ENCODE peak calls at places on chromosome 2, in nine cellular contexts. One of them, this sample, is unnamed.

GRCh38 chr2:74290466-74291216 is 52.6 kb downstream of the SLC4A5 start:
- DNase-seq in neural progenitor cell: no peak
- DNase-seq in GM23248: no peak
- DNase-seq in IMR-90: no peak
- DNase-seq in hepatocyte: no peak
- DNase-seq in HepG2: no peak
- DNase-seq in HCT116: no peak
- DNase-seq in OCI-LY7: peak; percentile 87
- DNase-seq in H9: no peak
- DNase-seq in this sample: peak; percentile 81

GRCh38 chr2:17877811-17878221 is 651 bp upstream of the KCNS3 start:
- DNase-seq in neural progenitor cell: peak; percentile 60
- DNase-seq in GM23248: peak; percentile 45
- DNase-seq in IMR-90: no peak
- DNase-seq in hepatocyte: peak; percentile 32
- DNase-seq in HepG2: no peak
- DNase-seq in HCT116: no peak
- DNase-seq in OCI-LY7: peak; percentile 27
- DNase-seq in H9: peak; percentile 44
- DNase-seq in this sample: peak; percentile 81

GRCh38 chr2:134466141-134466540 is 212.3 kb downstream of the MGAT5 start:
- DNase-seq in neural progenitor cell: peak; percentile 40
- DNase-seq in GM23248: peak; percentile 6
- DNase-seq in IMR-90: no peak
- DNase-seq in hepatocyte: peak; percentile 57
- DNase-seq in HepG2: peak; percentile 66
- DNase-seq in HCT116: peak; percentile 54
- DNase-seq in OCI-LY7: peak; percentile 65
- DNase-seq in H9: peak; percentile 61
- DNase-seq in this sample: peak; percentile 70

GRCh38 chr2:170821631-170822291 is 5.1 kb downstream of the GAD1 start:
- DNase-seq in neural progenitor cell: no peak
- DNase-seq in GM23248: no peak
- DNase-seq in IMR-90: no peak
- DNase-seq in hepatocyte: no peak
- DNase-seq in HepG2: no peak
- DNase-seq in HCT116: no peak
- DNase-seq in OCI-LY7: no peak
- DNase-seq in H9: no peak
- DNase-seq in this sample: no peak

GRCh38 chr2:95077521-95077807 is 44.1 kb downstream of the MRPS5 start:
- DNase-seq in neural progenitor cell: peak; percentile 15
- DNase-seq in GM23248: no peak
- DNase-seq in IMR-90: no peak
- DNase-seq in hepatocyte: peak; percentile 2
- DNase-seq in HepG2: no peak
- DNase-seq in HCT116: no peak
- DNase-seq in OCI-LY7: peak; percentile 9
- DNase-seq in H9: no peak
- DNase-seq in this sample: no peak

GRCh38 chr2:241738040-241738686 is 3.7 kb downstream of the D2HGDH start:
- DNase-seq in neural progenitor cell: no peak
- DNase-seq in GM23248: no peak
- DNase-seq in IMR-90: no peak
- DNase-seq in hepatocyte: no peak
- DNase-seq in HepG2: no peak
- DNase-seq in HCT116: no peak
- DNase-seq in OCI-LY7: no peak
- DNase-seq in H9: no peak
- DNase-seq in this sample: no peak

GRCh38 chr2:40173276-40173675 is 278.6 kb downstream of the SLC8A1 start:
- DNase-seq in neural progenitor cell: no peak
- DNase-seq in GM23248: peak; percentile 40
- DNase-seq in IMR-90: peak; percentile 18
- DNase-seq in hepatocyte: no peak
- DNase-seq in HepG2: no peak
- DNase-seq in HCT116: no peak
- DNase-seq in OCI-LY7: no peak
- DNase-seq in H9: no peak
- DNase-seq in this sample: no peak

GRCh38 chr2:34570266-34570872 is 971.3 kb upstream of the FAM98A start:
- DNase-seq in neural progenitor cell: peak; percentile 40
- DNase-seq in GM23248: peak; percentile 3
- DNase-seq in IMR-90: no peak
- DNase-seq in hepatocyte: peak; percentile 70
- DNase-seq in HepG2: peak; percentile 53
- DNase-seq in HCT116: no peak
- DNase-seq in OCI-LY7: peak; percentile 5
- DNase-seq in H9: peak; percentile 63
- DNase-seq in this sample: peak; percentile 62

GRCh38 chr2:38535404-38535744 is 67.4 kb downstream of the HNRNPLL start:
- DNase-seq in neural progenitor cell: no peak
- DNase-seq in GM23248: no peak
- DNase-seq in IMR-90: no peak
- DNase-seq in hepatocyte: no peak
- DNase-seq in HepG2: no peak
- DNase-seq in HCT116: no peak
- DNase-seq in OCI-LY7: no peak
- DNase-seq in H9: no peak
- DNase-seq in this sample: no peak

GRCh38 chr2:128710770-128711169 is 392.1 kb upstream of the HS6ST1 start:
- DNase-seq in neural progenitor cell: no peak
- DNase-seq in GM23248: no peak
- DNase-seq in IMR-90: no peak
- DNase-seq in hepatocyte: no peak
- DNase-seq in HepG2: no peak
- DNase-seq in HCT116: no peak
- DNase-seq in OCI-LY7: no peak
- DNase-seq in H9: no peak
- DNase-seq in this sample: peak; percentile 49

GRCh38 chr2:180583441-180584140 is 396.8 kb upstream of the UBE2E3 start:
- DNase-seq in neural progenitor cell: no peak
- DNase-seq in GM23248: no peak
- DNase-seq in IMR-90: no peak
- DNase-seq in hepatocyte: no peak
- DNase-seq in HepG2: no peak
- DNase-seq in HCT116: no peak
- DNase-seq in OCI-LY7: no peak
- DNase-seq in H9: no peak
- DNase-seq in this sample: peak; percentile 28

GRCh38 chr2:153870308-153870707 is 1.4 kb upstream of the GALNT13 start:
- DNase-seq in neural progenitor cell: peak; percentile 34
- DNase-seq in GM23248: peak; percentile 7
- DNase-seq in IMR-90: no peak
- DNase-seq in hepatocyte: peak; percentile 23
- DNase-seq in HepG2: peak; percentile 45
- DNase-seq in HCT116: no peak
- DNase-seq in OCI-LY7: no peak
- DNase-seq in H9: no peak
- DNase-seq in this sample: no peak

GRCh38 chr2:47497843-47498460 is 95.0 kb downstream of the MSH2 start:
- DNase-seq in neural progenitor cell: no peak
- DNase-seq in GM23248: no peak
- DNase-seq in IMR-90: no peak
- DNase-seq in hepatocyte: no peak
- DNase-seq in HepG2: no peak
- DNase-seq in HCT116: no peak
- DNase-seq in OCI-LY7: no peak
- DNase-seq in H9: no peak
- DNase-seq in this sample: no peak
- H3K9me3 ChIP-seq in neural progenitor cell: no peaks in the 10 kb centered on the region
- H3K9me3 ChIP-seq in GM23248: no peaks in the 10 kb centered on the region
- H3K9me3 ChIP-seq in IMR-90: peaks cover 11% of the 10 kb centered on the region
- H3K9me3 ChIP-seq in hepatocyte: no peaks in the 10 kb centered on the region
- H3K9me3 ChIP-seq in HepG2: peaks cover 17% of the 10 kb centered on the region
- H3K9me3 ChIP-seq in HCT116: peaks cover 15% of the 10 kb centered on the region
- H3K9me3 ChIP-seq in OCI-LY7: peaks cover 41% of the 10 kb centered on the region
- H3K9me3 ChIP-seq in H9: peaks cover 18% of the 10 kb centered on the region
- H3K9me3 ChIP-seq in this sample: peaks cover 9% of the 10 kb centered on the region

DNA sequence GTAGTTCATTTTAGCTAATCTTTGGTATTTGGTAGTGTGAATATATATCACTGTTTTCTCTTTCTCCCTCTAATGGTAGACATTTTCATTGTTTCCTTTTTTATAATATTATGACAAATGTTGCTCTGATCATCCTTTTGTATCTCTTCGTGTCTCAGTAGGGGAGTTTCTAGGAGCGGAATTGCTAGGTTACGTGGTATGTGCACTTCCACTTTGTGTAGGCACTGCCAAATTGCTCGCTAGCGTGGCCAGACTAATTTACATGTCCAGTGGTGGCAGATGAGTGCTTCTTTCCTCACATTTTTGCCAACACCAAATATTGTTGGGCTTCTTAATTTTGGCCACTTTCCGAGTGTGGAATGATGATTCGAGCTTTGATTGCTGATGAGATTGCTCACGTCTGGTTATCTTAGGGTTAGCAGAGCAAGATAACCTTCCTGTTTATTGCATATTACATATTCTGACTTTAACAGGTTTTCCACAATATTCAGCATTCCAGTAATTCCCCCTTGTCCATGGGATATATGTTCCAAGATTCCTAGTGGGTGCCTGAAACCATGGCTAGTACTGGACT is 30.4 kb upstream of the GREB1 start:
- DNase-seq in neural progenitor cell: no peak
- DNase-seq in GM23248: no peak
- DNase-seq in IMR-90: no peak
- DNase-seq in hepatocyte: no peak
- DNase-seq in HepG2: no peak
- DNase-seq in HCT116: no peak
- DNase-seq in OCI-LY7: no peak
- DNase-seq in H9: no peak
- DNase-seq in this sample: no peak
- H3K4me1 ChIP-seq in neural progenitor cell: peaks cover 18% of the 10 kb centered on the region
- H3K4me1 ChIP-seq in GM23248: no peaks in the 10 kb centered on the region
- H3K4me1 ChIP-seq in IMR-90: peaks cover 2% of the 10 kb centered on the region
- H3K4me1 ChIP-seq in hepatocyte: peaks cover 30% of the 10 kb centered on the region
- H3K4me1 ChIP-seq in HepG2: peaks cover 99% of the 10 kb centered on the region
- H3K4me1 ChIP-seq in HCT116: peaks cover 15% of the 10 kb centered on the region
- H3K4me1 ChIP-seq in OCI-LY7: no peaks in the 10 kb centered on the region
- H3K4me1 ChIP-seq in H9: peaks cover 2% of the 10 kb centered on the region
- H3K4me1 ChIP-seq in this sample: peaks cover 4% of the 10 kb centered on the region

GRCh38 chr2:176124358-176125214 is 2.1 kb downstream of the HOXD9 start:
- DNase-seq in neural progenitor cell: no peak
- DNase-seq in GM23248: no peak
- DNase-seq in IMR-90: no peak
- DNase-seq in hepatocyte: no peak
- DNase-seq in HepG2: no peak
- DNase-seq in HCT116: no peak
- DNase-seq in OCI-LY7: no peak
- DNase-seq in H9: peak; percentile 21
- DNase-seq in this sample: no peak

GRCh38 chr2:176123483-176123843 is 944 bp downstream of the HOXD9 start:
- DNase-seq in neural progenitor cell: no peak
- DNase-seq in GM23248: no peak
- DNase-seq in IMR-90: no peak
- DNase-seq in hepatocyte: no peak
- DNase-seq in HepG2: no peak
- DNase-seq in HCT116: no peak
- DNase-seq in OCI-LY7: no peak
- DNase-seq in H9: no peak
- DNase-seq in this sample: no peak

GRCh38 chr2:176126929-176127768 is 2.4 kb upstream of the HOXD8 start:
- DNase-seq in neural progenitor cell: peak; percentile 82
- DNase-seq in GM23248: peak; percentile 80
- DNase-seq in IMR-90: peak; percentile 58
- DNase-seq in hepatocyte: peak; percentile 80
- DNase-seq in HepG2: peak; percentile 13
- DNase-seq in HCT116: no peak
- DNase-seq in OCI-LY7: peak; percentile 66
- DNase-seq in H9: peak; percentile 31
- DNase-seq in this sample: peak; percentile 89

GRCh38 chr2:176123847-176124273 is 1.3 kb downstream of the HOXD9 start:
- DNase-seq in neural progenitor cell: no peak
- DNase-seq in GM23248: no peak
- DNase-seq in IMR-90: no peak
- DNase-seq in hepatocyte: no peak
- DNase-seq in HepG2: no peak
- DNase-seq in HCT116: no peak
- DNase-seq in OCI-LY7: no peak
- DNase-seq in H9: peak; percentile 23
- DNase-seq in this sample: no peak

DNA sequence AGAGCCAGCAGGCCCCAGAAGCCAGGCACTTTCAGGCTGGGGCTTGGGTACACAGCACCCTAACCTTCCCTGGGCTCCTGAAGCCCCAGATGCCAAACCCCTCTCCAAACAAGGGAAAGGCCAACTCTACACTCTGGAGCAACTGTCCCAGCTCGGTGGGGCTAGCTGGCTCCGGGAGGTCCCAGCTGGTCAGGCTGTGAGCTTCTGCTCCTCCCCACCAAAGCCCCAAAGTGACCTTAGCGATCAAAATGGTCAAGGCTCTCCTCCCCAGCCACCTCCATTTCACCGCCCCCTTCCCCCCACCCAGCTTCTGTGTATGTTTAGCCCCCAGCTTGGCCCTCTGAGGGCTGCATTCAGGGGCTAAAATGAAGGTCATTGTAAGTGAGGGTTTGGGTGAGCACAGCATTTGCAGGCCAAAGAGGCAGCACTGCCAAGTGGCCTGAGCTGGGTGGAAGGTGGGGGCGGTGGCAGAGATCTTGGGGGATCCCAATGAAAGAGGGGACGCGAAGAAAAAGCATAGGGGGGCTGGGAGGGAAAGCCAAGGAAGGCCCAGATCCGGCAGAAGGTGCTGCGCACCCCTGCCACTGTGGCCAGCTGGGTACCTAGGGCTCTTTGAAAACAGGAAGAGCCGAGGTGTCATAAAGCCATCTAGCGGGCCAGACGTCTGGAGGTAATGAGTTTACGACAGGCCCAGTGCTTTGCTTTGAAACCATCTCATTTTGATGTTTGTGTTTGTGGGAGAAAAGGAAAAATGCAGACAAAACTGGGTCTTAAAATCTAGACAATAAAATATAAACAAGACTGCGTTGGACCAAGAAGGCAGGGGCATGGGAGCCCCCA is 2.9 kb downstream of the HOXD9 start:
- DNase-seq in neural progenitor cell: no peak
- DNase-seq in GM23248: no peak
- DNase-seq in IMR-90: no peak
- DNase-seq in hepatocyte: no peak
- DNase-seq in HepG2: no peak
- DNase-seq in HCT116: no peak
- DNase-seq in OCI-LY7: peak; percentile 8
- DNase-seq in H9: peak; percentile 30
- DNase-seq in this sample: no peak
- H4K20me1 ChIP-seq in neural progenitor cell: peaks cover 89% of the 10 kb centered on the region
- H4K20me1 ChIP-seq in GM23248: no peaks in the 10 kb centered on the region
- H4K20me1 ChIP-seq in IMR-90: no peaks in the 10 kb centered on the region
- H4K20me1 ChIP-seq in hepatocyte: peaks cover 16% of the 10 kb centered on the region
- H4K20me1 ChIP-seq in HepG2: no peaks in the 10 kb centered on the region
- H4K20me1 ChIP-seq in HCT116: no peaks in the 10 kb centered on the region
- H4K20me1 ChIP-seq in OCI-LY7: no peaks in the 10 kb centered on the region
- H4K20me1 ChIP-seq in H9: no peaks in the 10 kb centered on the region
- H4K20me1 ChIP-seq in this sample: no peaks in the 10 kb centered on the region

DNA sequence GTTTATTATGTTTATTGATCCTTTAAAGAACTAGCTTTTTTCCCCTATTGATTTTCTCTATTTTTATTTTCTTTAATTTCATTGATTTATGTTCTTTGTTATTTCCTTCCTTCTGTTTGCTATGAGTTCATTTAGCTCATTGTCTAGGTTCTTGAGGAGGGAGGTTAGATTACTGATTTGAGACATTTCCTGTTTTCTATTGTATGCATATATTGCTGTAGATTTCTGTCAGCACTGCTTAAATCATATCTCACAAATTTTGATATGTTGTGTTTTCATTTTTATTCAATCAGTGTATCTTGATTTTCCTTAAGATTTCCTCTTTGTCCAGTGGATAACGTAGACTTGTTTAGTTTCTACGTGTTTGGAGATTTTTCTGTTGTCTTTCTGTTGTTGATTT is 43.4 kb downstream of the PTPN4 start:
- DNase-seq in neural progenitor cell: no peak
- DNase-seq in GM23248: no peak
- DNase-seq in IMR-90: no peak
- DNase-seq in hepatocyte: no peak
- DNase-seq in HepG2: no peak
- DNase-seq in HCT116: no peak
- DNase-seq in OCI-LY7: no peak
- DNase-seq in H9: no peak
- DNase-seq in this sample: no peak
- H3K9me3 ChIP-seq in neural progenitor cell: peaks cover 10% of the 10 kb centered on the region
- H3K9me3 ChIP-seq in GM23248: no peaks in the 10 kb centered on the region
- H3K9me3 ChIP-seq in IMR-90: no peaks in the 10 kb centered on the region
- H3K9me3 ChIP-seq in hepatocyte: peaks cover 4% of the 10 kb centered on the region
- H3K9me3 ChIP-seq in HepG2: no peaks in the 10 kb centered on the region
- H3K9me3 ChIP-seq in HCT116: no peaks in the 10 kb centered on the region
- H3K9me3 ChIP-seq in OCI-LY7: peaks cover 8% of the 10 kb centered on the region
- H3K9me3 ChIP-seq in H9: no peaks in the 10 kb centered on the region
- H3K9me3 ChIP-seq in this sample: no peaks in the 10 kb centered on the region